ENCODE peak calls at places on chromosomes 3 and 15, in nine cellular contexts. F is ovary, O is osteocyte, T is hepatocyte, Z is esophagus squamous epithelium, B is dorsolateral prefrontal cortex, R is MCF 10A, P is coronary artery, A is psoas muscle. C is an unnamed sample.

GRCh38 chr3:99747915-99748314 is 69.7 kb upstream of the CMSS1 start:
- DNase-seq in F (no peak), A (no peak), R (peak), P (no peak), T (peak), O (no peak), B (no peak), Z (no peak), C (peak)

GRCh38 chr3:195224980-195225580 is 45.9 kb downstream of the XXYLT1 start:
- DNase-seq in Z (no peak), B (peak), R (no peak), O (peak), P (peak), T (no peak), F (no peak), A (no peak), C (no peak)

GRCh38 chr15:29182590-29182989 is 87.0 kb downstream of the NSMCE3 start:
- DNase-seq in Z (no peak), T (no peak), B (no peak), O (no peak), A (no peak), P (no peak), R (no peak), F (no peak), C (no peak)

GRCh38 chr15:38842991-38843610 is 278.5 kb upstream of the RASGRP1 start:
- DNase-seq in O (no peak), Z (no peak), B (no peak), A (no peak), T (no peak), R (no peak), F (no peak), P (no peak), C (no peak)

GRCh38 chr3:69214241-69214640 is 91.8 kb upstream of the LMOD3 start:
- DNase-seq in P (no peak), A (no peak), O (no peak), B (no peak), Z (no peak), F (no peak), T (no peak), R (no peak), C (no peak)

GRCh38 chr3:7709383-7710082 is 792.1 kb upstream of the LMCD1 start:
- DNase-seq in A (no peak), R (no peak), O (no peak), P (no peak), T (no peak), F (no peak), Z (no peak), B (no peak), C (no peak)

GRCh38 chr3:175704366-175705041 is 845.4 kb downstream of the NAALADL2 start:
- DNase-seq in T (no peak), F (no peak), B (no peak), A (no peak), Z (no peak), O (no peak), R (no peak), P (no peak), C (no peak)

GRCh38 chr3:143750856-143751255 is 97.4 kb downstream of the SLC9A9 start:
- DNase-seq in O (no peak), R (no peak), P (no peak), A (no peak), B (no peak), F (no peak), Z (no peak), T (no peak), C (no peak)

GRCh38 chr3:115517457-115518050 is 105.8 kb upstream of the GAP43 start:
- DNase-seq in R (no peak), A (no peak), B (no peak), Z (no peak), F (no peak), T (no peak), P (no peak), O (no peak), C (no peak)

GRCh38 chr3:18405141-18405540 is 20.0 kb downstream of the SATB1 start:
- DNase-seq in R (no peak), T (no peak), Z (no peak), B (no peak), P (no peak), A (no peak), O (no peak), F (no peak), C (no peak)

GRCh38 chr15:63600001-63600645 is 2.9 kb downstream of the FBXL22 start:
- DNase-seq in P (no peak), A (peak), T (peak), R (no peak), Z (no peak), F (no peak), O (no peak), B (no peak), C (no peak)

GRCh38 chr15:63600646-63601025 is 3.4 kb downstream of the FBXL22 start:
- DNase-seq in B (peak), A (peak), R (peak), O (peak), P (peak), T (peak), Z (peak), F (peak), C (no peak)

GRCh38 chr15:63601727-63602185 is 4.6 kb downstream of the FBXL22 start:
- DNase-seq in Z (no peak), R (no peak), B (no peak), A (no peak), P (no peak), F (no peak), O (no peak), T (no peak), C (no peak)

GRCh38 chr15:63602595-63602994 is 5.4 kb downstream of the FBXL22 start:
- DNase-seq in P (no peak), O (no peak), F (no peak), A (no peak), R (no peak), B (no peak), T (no peak), Z (no peak), C (no peak)

DNA sequence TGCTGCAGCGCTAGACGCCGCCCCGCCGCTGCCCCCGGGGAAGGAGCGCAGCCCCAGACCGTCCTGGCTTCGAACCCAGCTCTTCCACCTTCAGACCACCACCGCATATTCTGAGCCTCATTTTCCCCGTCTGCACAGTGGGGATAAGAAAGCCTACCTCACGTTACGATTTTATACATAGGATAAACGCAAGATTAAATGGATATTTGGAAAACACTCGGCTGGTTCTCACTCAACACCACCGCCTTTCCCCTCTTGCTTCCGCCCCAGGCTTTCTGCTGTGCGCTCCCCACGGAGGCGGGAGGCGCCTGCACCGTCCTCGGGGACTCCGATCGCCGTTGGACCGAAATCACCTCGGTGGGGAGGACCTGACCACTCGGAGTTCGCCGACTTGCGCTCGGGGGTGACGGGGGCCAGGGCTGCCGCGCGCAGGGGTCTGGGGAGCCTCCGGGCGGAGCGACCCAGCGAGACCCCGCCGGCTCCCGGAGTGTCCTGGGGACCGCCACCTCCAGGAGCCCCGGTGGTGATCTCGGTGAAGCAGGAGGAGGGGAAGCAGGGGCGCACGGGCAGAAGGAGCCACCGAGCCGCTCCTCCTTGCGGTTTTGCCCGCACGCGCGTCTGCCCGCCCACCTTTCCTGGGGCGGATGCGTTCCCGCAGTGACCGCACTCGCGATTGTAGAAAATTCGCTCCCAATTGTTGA is 4.0 kb downstream of the FBXL22 start:
- DNase-seq in P (no peak), O (no peak), R (peak), F (no peak), A (peak), T (peak), Z (no peak), B (no peak), C (no peak)
- TF ChIP-seq CTCF in P (no peak), O (no peak), R (no peak), F (no peak), A (no peak), T (no peak), Z (no peak), B (no peak), C (no peak)

GRCh38 chr3:186717039-186717457 is at the start of gene KNG1:
- DNase-seq in O (no peak), P (no peak), R (no peak), Z (no peak), A (no peak), F (no peak), T (peak), B (no peak), C (peak)

GRCh38 chr3:186724911-186725310 is 7.8 kb downstream of the KNG1 start:
- DNase-seq in B (no peak), P (no peak), Z (no peak), R (no peak), A (no peak), T (no peak), F (no peak), O (peak), C (no peak)

GRCh38 chr3:186719945-186720739 is 3.0 kb downstream of the KNG1 start:
- DNase-seq in A (no peak), R (no peak), B (no peak), P (no peak), Z (no peak), O (peak), F (no peak), T (peak), C (no peak)

DNA sequence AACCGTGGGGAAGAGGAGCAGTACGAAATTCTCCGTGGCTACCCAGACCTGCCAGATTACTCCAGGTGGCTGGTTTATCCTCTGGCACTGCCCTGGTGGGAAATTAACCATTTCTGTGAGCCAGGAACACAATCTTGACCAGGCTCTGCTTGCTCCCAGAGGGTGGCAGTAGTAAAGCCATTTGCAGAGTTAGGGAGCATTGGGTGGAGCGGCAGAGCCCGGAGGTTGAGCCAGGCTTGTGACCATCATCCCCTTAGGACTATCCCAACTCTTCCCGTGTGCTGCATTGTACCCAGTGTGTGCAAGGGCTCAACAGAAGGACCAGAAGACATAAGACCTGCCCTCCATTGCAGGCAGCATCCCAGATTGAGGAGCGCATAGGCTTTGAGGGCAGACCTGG is 5.3 kb downstream of the KNG1 start:
- DNase-seq in F (no peak), P (no peak), R (peak), T (no peak), B (no peak), A (no peak), Z (no peak), O (no peak), C (no peak)
- TF ChIP-seq CTCF in F (no peak), P (no peak), R (no peak), T (no peak), B (no peak), A (no peak), Z (peak), O (no peak), C (peak)

DNA sequence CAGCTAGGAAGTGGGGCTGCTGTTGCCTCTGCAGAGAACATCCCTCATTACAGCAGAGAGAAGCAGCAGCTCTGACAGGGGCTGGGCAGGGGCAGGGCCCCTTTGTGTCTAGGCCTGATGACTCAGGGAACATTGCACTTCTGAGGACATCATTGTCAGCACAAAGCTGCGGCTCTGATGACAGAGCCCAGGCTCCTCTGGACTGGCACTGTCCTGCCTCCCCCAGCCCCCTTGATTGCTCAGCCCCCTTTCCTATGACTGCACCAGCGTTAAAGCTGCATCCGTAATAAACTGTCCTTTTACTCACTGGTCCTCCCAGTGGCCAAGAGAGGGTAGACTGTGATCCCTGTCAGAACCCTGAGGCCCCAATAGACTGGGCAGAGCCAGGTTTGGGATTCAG is 18.3 kb downstream of the TRH start:
- DNase-seq in P (no peak), T (peak), B (no peak), F (no peak), R (peak), A (no peak), Z (no peak), O (no peak), C (no peak)
- TF ChIP-seq CTCF in P (no peak), T (peak), B (peak), F (no peak), R (peak), A (no peak), Z (peak), O (peak), C (peak)

DNA sequence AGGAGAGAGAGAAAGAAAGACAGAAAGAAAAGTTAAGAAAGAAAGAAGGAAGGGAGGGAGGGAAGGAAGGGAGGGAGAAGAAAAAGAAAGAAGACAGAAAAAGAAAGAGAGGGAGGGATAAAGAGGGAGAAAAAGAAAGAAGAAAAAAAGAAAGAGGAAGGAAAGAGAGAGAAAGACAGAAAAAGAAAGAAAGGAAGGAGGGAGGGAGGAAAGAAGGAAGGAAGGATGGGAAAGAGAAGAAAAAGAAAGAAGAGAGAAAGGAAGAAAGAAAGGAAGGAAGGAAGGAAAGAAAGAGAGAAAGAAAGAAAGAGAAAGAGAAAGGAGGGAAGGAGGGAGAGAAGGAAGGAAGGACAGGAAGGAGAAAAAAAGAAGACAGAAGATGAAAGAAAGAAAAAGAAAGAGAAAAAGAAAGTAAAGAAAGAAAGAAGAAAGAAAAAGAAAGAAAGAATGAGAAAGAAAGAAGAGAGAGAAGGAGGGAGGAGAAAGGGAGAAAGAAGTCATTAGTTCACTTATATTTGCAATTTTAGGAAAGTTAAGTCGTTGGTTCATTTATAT is 567.2 kb upstream of the CBLB start:
- DNase-seq in R (no peak), F (no peak), O (no peak), P (no peak), Z (no peak), T (no peak), B (no peak), A (no peak), C (no peak)
- TF ChIP-seq CTCF in R (no peak), F (no peak), O (no peak), P (no peak), Z (no peak), T (no peak), B (no peak), A (no peak), C (no peak)

DNA sequence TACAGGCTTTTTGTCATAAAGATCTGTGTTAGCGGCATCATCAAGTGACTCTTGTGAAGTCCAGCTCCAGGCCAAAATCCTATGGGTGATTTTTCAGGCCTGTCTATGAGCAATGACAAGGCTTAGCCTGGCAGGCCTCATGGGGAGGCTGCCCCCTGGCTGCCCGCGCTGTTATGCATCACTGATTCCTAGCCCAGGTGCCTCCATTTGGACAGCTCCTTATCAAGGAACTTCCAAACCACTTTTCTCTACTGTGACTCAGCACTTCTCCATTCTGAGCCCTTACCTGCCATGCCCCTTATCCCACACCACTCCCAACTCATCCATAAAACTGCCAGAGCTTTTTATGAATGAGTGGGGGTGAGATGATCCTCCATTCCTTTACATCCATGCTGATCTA is 91.5 kb upstream of the C3orf80 start:
- DNase-seq in Z (no peak), B (no peak), O (no peak), P (no peak), A (no peak), R (peak), F (no peak), T (no peak), C (no peak)
- TF ChIP-seq CTCF in Z (no peak), B (no peak), O (peak), P (no peak), A (no peak), R (no peak), F (no peak), T (peak), C (peak)

C was measured in epithelial cell of proximal tubule.